ENCODE peak calls at places on chromosomes 12 and 14, in nine cellular contexts. I, A, T, P, D, E, H, X and L are unnamed samples.

GRCh38 chr14:71733210-71733883 is 198.9 kb upstream of the RGS6 start:
- DNase-seq in P (no peak), X (no peak), T (no peak), I (no peak), H (no peak), D (no peak), E (no peak), A (no peak), L (no peak)

GRCh38 chr14:77040995-77041744 is 12.7 kb upstream of the IRF2BPL start:
- DNase-seq in X (peak; percentile 29), T (no peak), H (no peak), D (no peak), E (peak; percentile 54), P (no peak), I (no peak), A (no peak), L (no peak)

GRCh38 chr12:88187571-88187970 is 45.5 kb downstream of the TMTC3 start:
- DNase-seq in D (no peak), X (no peak), H (no peak), E (no peak), A (no peak), P (no peak), T (no peak), I (no peak), L (no peak)

GRCh38 chr12:55738113-55739024 is 4.6 kb upstream of the GDF11 start:
- DNase-seq in H (peak; percentile 68), E (peak; percentile 98), I (peak; percentile 90), X (peak; percentile 84), A (peak; percentile 65), P (peak; percentile 84), T (peak; percentile 78), D (peak; percentile 88), L (no peak)

GRCh38 chr14:74804219-74804825 is 41.2 kb downstream of the YLPM1 start:
- DNase-seq in H (no peak), A (no peak), E (peak; percentile 72), I (peak; percentile 76), P (no peak), X (peak; percentile 20), D (no peak), T (peak; percentile 44), L (peak; percentile 6)

GRCh38 chr14:20799955-20800544 is 2.6 kb downstream of the RNASE1 start:
- DNase-seq in T (no peak), D (peak; percentile 76), X (no peak), P (no peak), A (no peak), E (peak; percentile 48), H (peak; percentile 33), I (peak; percentile 90), L (no peak)

GRCh38 chr12:98635657-98636323 is 8.8 kb downstream of the IKBIP start:
- DNase-seq in X (no peak), I (peak; percentile 61), T (no peak), P (no peak), H (no peak), A (peak; percentile 20), D (no peak), E (peak; percentile 32), L (peak; percentile 27)

GRCh38 chr12:84077692-84078091 is 834.9 kb downstream of the SLC6A15 start:
- DNase-seq in E (no peak), H (no peak), A (no peak), P (no peak), X (no peak), I (no peak), D (no peak), T (peak; percentile 47), L (no peak)

GRCh38 chr14:62988967-62989366 is 56.3 kb downstream of the KCNH5 start:
- DNase-seq in X (no peak), H (no peak), D (no peak), T (no peak), E (no peak), I (no peak), A (no peak), P (no peak), L (no peak)

GRCh38 chr14:61761557-61761956 is 663 bp upstream of the SNAPC1 start:
- DNase-seq in X (no peak), E (no peak), H (no peak), P (no peak), T (no peak), I (no peak), D (no peak), A (no peak), L (no peak)

GRCh38 chr14:73358187-73358586 is 100.2 kb downstream of the NUMB start:
- DNase-seq in H (no peak), X (no peak), P (no peak), D (no peak), E (peak; percentile 44), T (no peak), A (no peak), I (no peak), L (no peak)

GRCh38 chr14:51593397-51593796 is 58.3 kb upstream of the FRMD6 start:
- DNase-seq in T (no peak), I (no peak), A (no peak), E (no peak), H (no peak), P (no peak), X (no peak), D (no peak), L (no peak)

GRCh38 chr14:58637040-58637390 is 747 bp upstream of the DACT1 start:
- DNase-seq in D (no peak), A (no peak), T (no peak), X (peak; percentile 62), H (peak; percentile 54), I (no peak), P (peak; percentile 39), E (no peak), L (no peak)

GRCh38 chr12:62657363-62657632 is 190.7 kb downstream of the MON2 start:
- DNase-seq in E (no peak), I (no peak), H (no peak), D (no peak), T (no peak), X (no peak), P (no peak), A (no peak), L (no peak)

GRCh38 chr12:14273911-14274306 is 91.6 kb upstream of the ATF7IP start:
- DNase-seq in T (no peak), X (no peak), H (no peak), I (no peak), D (no peak), E (no peak), A (no peak), P (no peak), L (no peak)
- TF ChIP-seq POLR2AphosphoS5 in T (no peak), X (no peak), H (no peak), I (no peak), D (no peak), E (no peak), A (no peak), P (no peak), L (no peak)

GRCh38 chr12:94100254-94100653 is 48.1 kb upstream of the PLXNC1 start:
- DNase-seq in T (no peak), D (no peak), E (no peak), X (no peak), H (no peak), I (peak; percentile 48), A (no peak), P (no peak), L (no peak)
- TF ChIP-seq POLR2AphosphoS5 in T (no peak), D (no peak), E (no peak), X (no peak), H (no peak), I (no peak), A (no peak), P (no peak), L (no peak)

GRCh38 chr14:49362916-49363315 is 223.3 kb downstream of the RPS29 start:
- DNase-seq in I (no peak), T (no peak), H (no peak), A (no peak), P (no peak), E (no peak), D (no peak), X (no peak), L (no peak)

GRCh38 chr14:49363926-49364751 is 222.0 kb downstream of the RPS29 start:
- DNase-seq in A (no peak), D (no peak), E (no peak), H (no peak), P (no peak), T (no peak), X (no peak), I (no peak), L (no peak)

GRCh38 chr14:49364752-49365117 is 221.4 kb downstream of the RPS29 start:
- DNase-seq in X (no peak), H (no peak), I (no peak), D (no peak), A (no peak), T (no peak), E (no peak), P (no peak), L (no peak)

GRCh38 chr14:49367696-49368095 is 218.5 kb downstream of the RPS29 start:
- DNase-seq in D (no peak), P (no peak), H (no peak), T (no peak), X (no peak), A (no peak), E (no peak), I (no peak), L (no peak)

DNA sequence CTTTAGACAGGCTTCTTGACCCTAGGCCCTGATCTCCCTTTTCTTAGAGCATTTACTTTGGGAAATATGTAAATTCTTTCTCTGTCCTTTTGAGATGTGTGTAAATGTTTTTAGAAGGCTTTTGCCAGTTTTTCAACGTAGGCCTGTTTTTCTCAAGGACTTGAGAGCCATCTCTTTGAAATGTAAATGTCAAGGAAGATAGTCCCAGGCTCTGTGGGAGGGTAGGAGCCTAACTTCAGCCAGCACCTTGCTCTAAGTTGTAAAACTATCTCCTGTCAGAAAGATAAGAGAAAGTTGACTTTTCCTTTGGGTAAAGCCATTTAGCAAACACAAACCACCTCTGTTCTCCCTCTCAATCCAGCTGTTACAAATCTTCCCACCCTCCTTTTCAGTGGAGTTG is 219.8 kb downstream of the RPS29 start:
- DNase-seq in E (peak; percentile 53), T (no peak), X (no peak), D (no peak), H (no peak), A (no peak), I (no peak), P (no peak), L (no peak)
- TF ChIP-seq POLR2AphosphoS5 in E (peak; percentile 30), T (no peak), X (no peak), D (no peak), H (no peak), A (no peak), I (no peak), P (no peak), L (no peak)

GRCh38 chr14:81429028-81429427 is 28.9 kb upstream of the STON2 start:
- DNase-seq in H (no peak), I (no peak), D (no peak), E (no peak), A (no peak), P (no peak), T (no peak), X (no peak), L (no peak)

GRCh38 chr14:81430284-81430683 is 30.2 kb upstream of the STON2 start:
- DNase-seq in X (no peak), I (no peak), P (no peak), H (no peak), T (no peak), A (no peak), E (no peak), D (no peak), L (no peak)

GRCh38 chr14:81432171-81432570 is 32.0 kb upstream of the STON2 start:
- DNase-seq in H (no peak), X (no peak), D (no peak), I (no peak), P (no peak), A (no peak), E (no peak), T (no peak), L (no peak)

GRCh38 chr14:81423504-81423903 is 23.4 kb upstream of the STON2 start:
- DNase-seq in E (no peak), X (no peak), P (no peak), H (no peak), T (peak; percentile 50), A (no peak), I (no peak), D (peak; percentile 35), L (no peak)

GRCh38 chr14:81427348-81428058 is 27.4 kb upstream of the STON2 start:
- DNase-seq in I (no peak), H (no peak), P (no peak), T (peak; percentile 32), D (peak; percentile 45), A (no peak), E (no peak), X (peak; percentile 26), L (no peak)
- TF ChIP-seq POLR2AphosphoS5 in I (no peak), H (no peak), P (no peak), T (no peak), D (no peak), A (no peak), E (no peak), X (no peak), L (no peak)